ENCODE peak calls at places on chromosome 4, in ten cellular contexts. C, W, D, E, M, O, T, N, Y and U are unnamed samples.

GRCh38 chr4:26459054-26459755 is 31.1 kb downstream of the CCKAR start:
- DNase-seq in C (peak), N (peak), M (no peak), Y (peak), O (no peak), T (peak), E (peak), W (no peak), D (peak), U (no peak)

GRCh38 chr4:19300213-19300612 is 951.5 kb upstream of the SLIT2 start:
- DNase-seq in D (no peak), M (no peak), Y (no peak), E (no peak), T (peak), N (no peak), O (no peak), C (no peak), W (no peak), U (no peak)

GRCh38 chr4:104494822-104495559 is at the start of gene CXXC4:
- DNase-seq in W (peak), T (no peak), M (peak), C (no peak), Y (peak), E (no peak), N (no peak), D (peak), O (peak), U (peak)

GRCh38 chr4:156941940-156942548 is 29.6 kb downstream of the PDGFC start:
- DNase-seq in W (no peak), C (no peak), T (peak), N (peak), D (no peak), Y (peak), E (no peak), O (peak), M (no peak), U (peak)

GRCh38 chr4:101953949-101954348 is 163.4 kb downstream of the BANK1 start:
- DNase-seq in D (no peak), O (no peak), Y (peak), M (no peak), E (no peak), C (no peak), W (no peak), T (no peak), N (no peak), U (no peak)

GRCh38 chr4:100049872-100050271 is 99.8 kb upstream of the H2AZ1 start:
- DNase-seq in D (no peak), Y (no peak), T (no peak), W (no peak), E (no peak), N (no peak), O (no peak), C (no peak), M (no peak), U (no peak)

GRCh38 chr4:89765966-89766365 is 71.0 kb downstream of the SNCA start:
- DNase-seq in W (no peak), O (no peak), C (no peak), N (peak), D (peak), M (no peak), Y (peak), E (no peak), T (peak), U (no peak)

GRCh38 chr4:7964459-7964858 is 24.8 kb upstream of the AFAP1 start:
- DNase-seq in N (no peak), T (no peak), C (no peak), W (no peak), O (no peak), M (no peak), E (no peak), D (no peak), Y (no peak), U (no peak)

GRCh38 chr4:75841641-75842520 is 60.4 kb downstream of the PPEF2 start:
- DNase-seq in W (no peak), T (no peak), C (no peak), N (no peak), Y (no peak), M (no peak), D (peak), O (no peak), E (no peak), U (no peak)

GRCh38 chr4:43339435-43339834 is 446.9 kb downstream of the GRXCR1 start:
- DNase-seq in C (no peak), E (no peak), N (no peak), D (no peak), O (no peak), W (no peak), T (no peak), M (no peak), Y (no peak), U (no peak)

GRCh38 chr4:34198966-34199365 is 2045.3 kb downstream of the ARAP2 start:
- DNase-seq in Y (no peak), D (no peak), N (no peak), M (no peak), O (no peak), T (no peak), E (no peak), C (no peak), W (no peak), U (no peak)

GRCh38 chr4:140038031-140038533 is 115.9 kb downstream of the MAML3 start:
- DNase-seq in C (no peak), D (no peak), O (no peak), W (no peak), N (no peak), T (no peak), M (no peak), Y (no peak), E (no peak), U (no peak)

GRCh38 chr4:1602621-1603412 is 81.3 kb downstream of the FAM53A start:
- DNase-seq in O (peak), T (no peak), Y (no peak), N (no peak), D (no peak), C (no peak), E (no peak), W (no peak), M (peak), U (no peak)

GRCh38 chr4:72505314-72505744 is 63.7 kb downstream of the ADAMTS3 start:
- DNase-seq in N (peak), M (peak), O (no peak), Y (no peak), C (peak), E (no peak), T (no peak), D (peak), W (no peak), U (no peak)

GRCh38 chr4:147487616-147488015 is 6.7 kb downstream of the EDNRA start:
- DNase-seq in Y (no peak), D (no peak), W (no peak), M (no peak), C (no peak), N (no peak), O (no peak), T (no peak), E (no peak), U (no peak)

GRCh38 chr4:24924309-24924781 is 11.5 kb upstream of the CCDC149 start:
- DNase-seq in T (peak), E (no peak), C (no peak), W (no peak), Y (no peak), N (peak), M (no peak), D (no peak), O (no peak), U (no peak)

GRCh38 chr4:8269535-8270417 is at the start of gene HTRA3:
- DNase-seq in M (no peak), N (no peak), E (no peak), W (no peak), Y (no peak), D (no peak), O (no peak), C (peak), T (no peak), U (peak)